ENCODE peak calls at places on chromosome 22, in ten cellular contexts. One of them, this sample, is unnamed.

GRCh38 chr22:42958937-42959336 is 56.0 kb downstream of the PACSIN2 start:
- DNase-seq in A549: no peak
- DNase-seq in HCT116: no peak
- DNase-seq in spleen: no peak
- DNase-seq in sigmoid colon: no peak
- DNase-seq in suprapubic skin: peak; percentile 41
- DNase-seq in right lobe of liver: no peak
- DNase-seq in adrenal gland: no peak
- DNase-seq in body of pancreas: no peak
- DNase-seq in esophagus muscularis mucosa: no peak
- DNase-seq in this sample: no peak

GRCh38 chr22:23984430-23984829 is 4.5 kb downstream of the GSTT2 start:
- DNase-seq in sigmoid colon: no peak
- DNase-seq in spleen: no peak
- DNase-seq in HCT116: peak; percentile 48
- DNase-seq in body of pancreas: peak; percentile 70
- DNase-seq in A549: peak; percentile 58
- DNase-seq in esophagus muscularis mucosa: no peak
- DNase-seq in adrenal gland: peak; percentile 40
- DNase-seq in suprapubic skin: no peak
- DNase-seq in right lobe of liver: no peak
- DNase-seq in this sample: no peak

GRCh38 chr22:36288571-36289405 is 35.9 kb downstream of the APOL1 start:
- DNase-seq in body of pancreas: no peak
- DNase-seq in HCT116: no peak
- DNase-seq in suprapubic skin: no peak
- DNase-seq in sigmoid colon: no peak
- DNase-seq in right lobe of liver: no peak
- DNase-seq in esophagus muscularis mucosa: no peak
- DNase-seq in adrenal gland: no peak
- DNase-seq in spleen: peak; percentile 72
- DNase-seq in A549: no peak
- DNase-seq in this sample: no peak

GRCh38 chr22:20131856-20132685 is 467 bp downstream of the ZDHHC8 start:
- DNase-seq in suprapubic skin: no peak
- DNase-seq in A549: no peak
- DNase-seq in right lobe of liver: no peak
- DNase-seq in body of pancreas: peak; percentile 42
- DNase-seq in esophagus muscularis mucosa: no peak
- DNase-seq in sigmoid colon: peak; percentile 79
- DNase-seq in spleen: peak; percentile 87
- DNase-seq in HCT116: no peak
- DNase-seq in adrenal gland: peak; percentile 41
- DNase-seq in this sample: no peak

GRCh38 chr22:22909605-22910271 is 22.1 kb downstream of the IGLL5 start:
- DNase-seq in sigmoid colon: no peak
- DNase-seq in adrenal gland: no peak
- DNase-seq in right lobe of liver: no peak
- DNase-seq in spleen: peak; percentile 41
- DNase-seq in A549: no peak
- DNase-seq in suprapubic skin: no peak
- DNase-seq in body of pancreas: no peak
- DNase-seq in esophagus muscularis mucosa: no peak
- DNase-seq in HCT116: no peak
- DNase-seq in this sample: no peak

GRCh38 chr22:28980326-28980725 is 81.3 kb downstream of the C22orf31 start:
- DNase-seq in esophagus muscularis mucosa: no peak
- DNase-seq in A549: no peak
- DNase-seq in right lobe of liver: no peak
- DNase-seq in body of pancreas: no peak
- DNase-seq in sigmoid colon: no peak
- DNase-seq in adrenal gland: no peak
- DNase-seq in suprapubic skin: no peak
- DNase-seq in HCT116: no peak
- DNase-seq in spleen: no peak
- DNase-seq in this sample: no peak

GRCh38 chr22:36790648-36791047 is 14.7 kb upstream of the IFT27 start:
- DNase-seq in suprapubic skin: no peak
- DNase-seq in A549: peak; percentile 37
- DNase-seq in right lobe of liver: no peak
- DNase-seq in sigmoid colon: no peak
- DNase-seq in body of pancreas: no peak
- DNase-seq in esophagus muscularis mucosa: no peak
- DNase-seq in HCT116: no peak
- DNase-seq in adrenal gland: no peak
- DNase-seq in spleen: no peak
- DNase-seq in this sample: no peak

GRCh38 chr22:41876675-41877074 is 38.2 kb downstream of the SHISA8 start:
- DNase-seq in HCT116: no peak
- DNase-seq in sigmoid colon: no peak
- DNase-seq in spleen: no peak
- DNase-seq in suprapubic skin: no peak
- DNase-seq in adrenal gland: no peak
- DNase-seq in body of pancreas: no peak
- DNase-seq in A549: no peak
- DNase-seq in esophagus muscularis mucosa: no peak
- DNase-seq in right lobe of liver: no peak
- DNase-seq in this sample: no peak

GRCh38 chr22:25942126-25942988 is 200.4 kb downstream of the MYO18B start:
- DNase-seq in adrenal gland: no peak
- DNase-seq in HCT116: no peak
- DNase-seq in esophagus muscularis mucosa: no peak
- DNase-seq in suprapubic skin: no peak
- DNase-seq in right lobe of liver: no peak
- DNase-seq in sigmoid colon: no peak
- DNase-seq in body of pancreas: no peak
- DNase-seq in spleen: no peak
- DNase-seq in A549: no peak
- DNase-seq in this sample: no peak

GRCh38 chr22:27004434-27004833 is 347.0 kb downstream of the MIAT start:
- DNase-seq in esophagus muscularis mucosa: no peak
- DNase-seq in body of pancreas: no peak
- DNase-seq in suprapubic skin: no peak
- DNase-seq in sigmoid colon: no peak
- DNase-seq in right lobe of liver: no peak
- DNase-seq in adrenal gland: no peak
- DNase-seq in spleen: no peak
- DNase-seq in HCT116: no peak
- DNase-seq in A549: no peak
- DNase-seq in this sample: no peak

GRCh38 chr22:48378673-48379072 is 1449.0 kb downstream of the BRD1 start:
- DNase-seq in body of pancreas: no peak
- DNase-seq in sigmoid colon: peak; percentile 41
- DNase-seq in esophagus muscularis mucosa: no peak
- DNase-seq in HCT116: no peak
- DNase-seq in spleen: peak; percentile 48
- DNase-seq in suprapubic skin: no peak
- DNase-seq in A549: no peak
- DNase-seq in adrenal gland: no peak
- DNase-seq in right lobe of liver: peak; percentile 46
- DNase-seq in this sample: no peak

GRCh38 chr22:24529898-24530297 is 25.0 kb downstream of the GUCD1 start:
- DNase-seq in A549: no peak
- DNase-seq in esophagus muscularis mucosa: no peak
- DNase-seq in suprapubic skin: no peak
- DNase-seq in adrenal gland: no peak
- DNase-seq in body of pancreas: no peak
- DNase-seq in right lobe of liver: no peak
- DNase-seq in HCT116: no peak
- DNase-seq in sigmoid colon: no peak
- DNase-seq in spleen: no peak
- DNase-seq in this sample: no peak

GRCh38 chr22:44930711-44931035 is 79.1 kb downstream of the PHF21B start:
- DNase-seq in body of pancreas: no peak
- DNase-seq in spleen: no peak
- DNase-seq in esophagus muscularis mucosa: no peak
- DNase-seq in suprapubic skin: no peak
- DNase-seq in right lobe of liver: peak; percentile 33
- DNase-seq in A549: no peak
- DNase-seq in sigmoid colon: no peak
- DNase-seq in adrenal gland: no peak
- DNase-seq in HCT116: no peak
- DNase-seq in this sample: peak; percentile 56

GRCh38 chr22:44931077-44931540 is 78.7 kb downstream of the PHF21B start:
- DNase-seq in adrenal gland: peak; percentile 80
- DNase-seq in esophagus muscularis mucosa: no peak
- DNase-seq in spleen: no peak
- DNase-seq in A549: no peak
- DNase-seq in body of pancreas: peak; percentile 20
- DNase-seq in right lobe of liver: peak; percentile 32
- DNase-seq in sigmoid colon: no peak
- DNase-seq in suprapubic skin: no peak
- DNase-seq in HCT116: no peak
- DNase-seq in this sample: peak; percentile 69

GRCh38 chr22:44929348-44930015 is 80.3 kb downstream of the PHF21B start:
- DNase-seq in adrenal gland: no peak
- DNase-seq in esophagus muscularis mucosa: no peak
- DNase-seq in A549: no peak
- DNase-seq in HCT116: no peak
- DNase-seq in body of pancreas: no peak
- DNase-seq in sigmoid colon: no peak
- DNase-seq in spleen: no peak
- DNase-seq in right lobe of liver: peak; percentile 36
- DNase-seq in suprapubic skin: no peak
- DNase-seq in this sample: no peak

GRCh38 chr22:44928711-44929347 is 81.0 kb downstream of the PHF21B start:
- DNase-seq in A549: no peak
- DNase-seq in right lobe of liver: peak; percentile 22
- DNase-seq in esophagus muscularis mucosa: no peak
- DNase-seq in HCT116: no peak
- DNase-seq in spleen: peak; percentile 37
- DNase-seq in adrenal gland: no peak
- DNase-seq in body of pancreas: no peak
- DNase-seq in suprapubic skin: no peak
- DNase-seq in sigmoid colon: peak; percentile 18
- DNase-seq in this sample: no peak

DNA sequence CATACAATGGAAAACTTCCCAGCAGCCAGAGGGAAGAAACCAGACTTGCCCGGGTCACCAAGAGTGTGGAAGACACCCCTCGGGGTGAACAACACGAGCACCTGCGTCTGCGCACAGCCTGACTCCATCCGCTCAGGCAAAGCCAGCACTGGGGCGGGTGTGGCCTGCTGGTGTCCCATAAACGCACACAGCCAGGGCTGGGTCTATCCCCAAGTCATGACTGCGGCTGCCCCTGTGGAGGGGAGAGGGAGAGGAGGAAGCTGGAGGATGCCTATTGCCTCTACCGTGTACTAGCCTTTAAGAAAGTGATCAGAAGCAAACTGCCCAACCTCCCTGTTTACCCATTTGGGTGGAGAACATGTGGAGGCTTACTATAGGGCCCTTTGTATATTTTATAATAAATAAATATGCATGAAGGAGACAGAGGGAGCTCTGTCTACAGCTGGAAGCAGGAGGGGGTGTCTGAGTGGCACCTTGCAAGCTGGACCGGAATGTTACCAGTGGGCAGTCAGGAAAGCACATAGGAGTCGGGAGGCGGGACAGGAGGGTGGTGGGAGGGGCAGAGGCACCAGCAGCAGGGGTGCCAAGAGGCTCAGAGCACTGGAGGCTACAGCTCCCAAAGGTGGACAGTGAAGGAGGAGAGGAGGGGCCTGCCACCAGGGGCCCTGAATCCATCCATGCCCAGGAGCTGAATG is 79.6 kb downstream of the PHF21B start:
- DNase-seq in spleen: no peak
- DNase-seq in body of pancreas: no peak
- DNase-seq in sigmoid colon: no peak
- DNase-seq in A549: no peak
- DNase-seq in adrenal gland: no peak
- DNase-seq in HCT116: no peak
- DNase-seq in suprapubic skin: no peak
- DNase-seq in esophagus muscularis mucosa: no peak
- DNase-seq in right lobe of liver: peak; percentile 35
- DNase-seq in this sample: no peak
- H3K27ac ChIP-seq in spleen: no peak overlapping the region
- H3K27ac ChIP-seq in body of pancreas: no peak overlapping the region
- H3K27ac ChIP-seq in sigmoid colon: no peak overlapping the region
- H3K27ac ChIP-seq in A549: no peak overlapping the region
- H3K27ac ChIP-seq in adrenal gland: no peak overlapping the region
- H3K27ac ChIP-seq in HCT116: no peak overlapping the region
- H3K27ac ChIP-seq in suprapubic skin: no peak overlapping the region
- H3K27ac ChIP-seq in esophagus muscularis mucosa: no peak overlapping the region
- H3K27ac ChIP-seq in right lobe of liver: no peak overlapping the region
- H3K27ac ChIP-seq in this sample: no peak overlapping the region

GRCh38 chr22:17774928-17775675 is 833 bp upstream of the BID start:
- DNase-seq in HCT116: no peak
- DNase-seq in esophagus muscularis mucosa: no peak
- DNase-seq in body of pancreas: no peak
- DNase-seq in adrenal gland: no peak
- DNase-seq in sigmoid colon: no peak
- DNase-seq in spleen: no peak
- DNase-seq in suprapubic skin: no peak
- DNase-seq in A549: no peak
- DNase-seq in right lobe of liver: no peak
- DNase-seq in this sample: no peak
- H3K4me3 ChIP-seq in HCT116: peak overlapping the region; percentile 86
- H3K4me3 ChIP-seq in esophagus muscularis mucosa: peak overlapping the region; percentile 87
- H3K4me3 ChIP-seq in body of pancreas: no peak overlapping the region
- H3K4me3 ChIP-seq in adrenal gland: no peak overlapping the region
- H3K4me3 ChIP-seq in sigmoid colon: peak overlapping the region; percentile 95
- H3K4me3 ChIP-seq in spleen: peak overlapping the region; percentile 82
- H3K4me3 ChIP-seq in suprapubic skin: peak overlapping the region; percentile 93
- H3K4me3 ChIP-seq in A549: peak overlapping the region; percentile 98
- H3K4me3 ChIP-seq in right lobe of liver: no peak overlapping the region
- H3K4me3 ChIP-seq in this sample: peak overlapping the region; percentile 81

GRCh38 chr22:46148336-46148735 is 2.0 kb upstream of the PPARA start:
- DNase-seq in HCT116: no peak
- DNase-seq in right lobe of liver: peak; percentile 80
- DNase-seq in A549: no peak
- DNase-seq in spleen: no peak
- DNase-seq in esophagus muscularis mucosa: no peak
- DNase-seq in suprapubic skin: no peak
- DNase-seq in adrenal gland: no peak
- DNase-seq in body of pancreas: no peak
- DNase-seq in sigmoid colon: no peak
- DNase-seq in this sample: no peak
- TF ChIP-seq POLR2A in HCT116: no peak
- TF ChIP-seq POLR2A in right lobe of liver: peak; percentile 19
- TF ChIP-seq POLR2A in A549: no peak
- TF ChIP-seq POLR2A in spleen: no peak
- TF ChIP-seq POLR2A in esophagus muscularis mucosa: no peak
- TF ChIP-seq POLR2A in suprapubic skin: no peak
- TF ChIP-seq POLR2A in adrenal gland: no peak
- TF ChIP-seq POLR2A in body of pancreas: no peak
- TF ChIP-seq POLR2A in sigmoid colon: no peak
- TF ChIP-seq POLR2A in this sample: no peak

DNA sequence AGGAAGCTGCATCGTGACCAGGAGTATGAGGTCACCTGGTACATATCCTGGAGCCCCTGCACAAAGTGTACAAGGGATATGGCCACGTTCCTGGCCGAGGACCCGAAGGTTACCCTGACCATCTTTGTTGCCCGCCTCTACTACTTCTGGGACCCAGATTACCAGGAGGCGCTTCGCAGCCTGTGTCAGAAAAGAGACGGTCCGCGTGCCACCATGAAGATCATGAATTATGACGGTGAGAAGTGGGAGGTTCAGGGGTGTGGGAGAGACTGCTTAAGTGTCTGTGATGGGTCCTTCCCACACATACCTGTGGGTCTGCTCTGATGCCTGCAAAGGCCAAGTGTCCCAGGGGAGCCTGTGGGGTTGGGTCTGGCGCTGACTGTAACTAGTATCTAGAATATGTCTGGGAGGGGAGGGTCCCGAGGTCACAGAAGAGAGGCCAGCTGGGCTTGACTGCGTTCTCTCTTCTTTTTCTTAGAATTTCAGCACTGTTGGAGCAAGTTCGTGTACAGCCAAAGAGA is 4.0 kb downstream of the APOBEC3G start:
- DNase-seq in A549: no peak
- DNase-seq in spleen: peak; percentile 51
- DNase-seq in adrenal gland: no peak
- DNase-seq in sigmoid colon: no peak
- DNase-seq in esophagus muscularis mucosa: no peak
- DNase-seq in right lobe of liver: no peak
- DNase-seq in body of pancreas: no peak
- DNase-seq in suprapubic skin: no peak
- DNase-seq in HCT116: no peak
- DNase-seq in this sample: no peak
- H3K27ac ChIP-seq in A549: no peak overlapping the region
- H3K27ac ChIP-seq in spleen: no peak overlapping the region
- H3K27ac ChIP-seq in adrenal gland: no peak overlapping the region
- H3K27ac ChIP-seq in sigmoid colon: no peak overlapping the region
- H3K27ac ChIP-seq in esophagus muscularis mucosa: no peak overlapping the region
- H3K27ac ChIP-seq in right lobe of liver: no peak overlapping the region
- H3K27ac ChIP-seq in body of pancreas: no peak overlapping the region
- H3K27ac ChIP-seq in suprapubic skin: no peak overlapping the region
- H3K27ac ChIP-seq in HCT116: no peak overlapping the region
- H3K27ac ChIP-seq in this sample: no peak overlapping the region

This sample was measured in heart left ventricle.